ENCODE peak calls at places on chromosomes 2 and 18, in four cellular contexts. One of them, this sample, is unnamed.

GRCh38 chr2:18552351-18553077 is 7.9 kb downstream of the RDH14 start:
- DNase-seq in epithelial cell of esophagus: no peak
- DNase-seq in activated naive CD4-positive, alpha-beta T cell: no peak
- DNase-seq in brain microvascular endothelial cell: no peak
- DNase-seq in this sample: no peak

GRCh38 chr2:226354434-226354833 is 445.2 kb downstream of the IRS1 start:
- DNase-seq in epithelial cell of esophagus: peak; percentile 50
- DNase-seq in activated naive CD4-positive, alpha-beta T cell: no peak
- DNase-seq in brain microvascular endothelial cell: peak; percentile 7
- DNase-seq in this sample: no peak

GRCh38 chr2:65300134-65300771 is 72.6 kb downstream of the ACTR2 start:
- DNase-seq in epithelial cell of esophagus: no peak
- DNase-seq in activated naive CD4-positive, alpha-beta T cell: no peak
- DNase-seq in brain microvascular endothelial cell: peak; percentile 60
- DNase-seq in this sample: peak; percentile 65

GRCh38 chr2:187383043-187383800 is 64.8 kb downstream of the CALCRL start:
- DNase-seq in epithelial cell of esophagus: no peak
- DNase-seq in activated naive CD4-positive, alpha-beta T cell: no peak
- DNase-seq in brain microvascular endothelial cell: peak; percentile 86
- DNase-seq in this sample: no peak

GRCh38 chr2:66865161-66865560 is 430.2 kb downstream of the MEIS1 start:
- DNase-seq in epithelial cell of esophagus: no peak
- DNase-seq in activated naive CD4-positive, alpha-beta T cell: no peak
- DNase-seq in brain microvascular endothelial cell: no peak
- DNase-seq in this sample: no peak

GRCh38 chr2:98188351-98189046 is 101.5 kb downstream of the VWA3B start:
- DNase-seq in epithelial cell of esophagus: peak; percentile 82
- DNase-seq in activated naive CD4-positive, alpha-beta T cell: no peak
- DNase-seq in brain microvascular endothelial cell: no peak
- DNase-seq in this sample: no peak

GRCh38 chr2:1686784-1687105 is 57.6 kb downstream of the PXDN start:
- DNase-seq in epithelial cell of esophagus: no peak
- DNase-seq in activated naive CD4-positive, alpha-beta T cell: no peak
- DNase-seq in brain microvascular endothelial cell: peak; percentile 79
- DNase-seq in this sample: no peak

GRCh38 chr2:168851674-168852320 is 38.4 kb downstream of the SPC25 start:
- DNase-seq in epithelial cell of esophagus: peak; percentile 93
- DNase-seq in activated naive CD4-positive, alpha-beta T cell: no peak
- DNase-seq in brain microvascular endothelial cell: peak; percentile 91
- DNase-seq in this sample: no peak

GRCh38 chr2:100416397-100416938 is 1.0 kb downstream of the CHST10 start:
- DNase-seq in epithelial cell of esophagus: no peak
- DNase-seq in activated naive CD4-positive, alpha-beta T cell: no peak
- DNase-seq in brain microvascular endothelial cell: no peak
- DNase-seq in this sample: no peak

GRCh38 chr2:213306320-213306942 is 22.2 kb downstream of the SPAG16 start:
- DNase-seq in epithelial cell of esophagus: peak; percentile 43
- DNase-seq in activated naive CD4-positive, alpha-beta T cell: no peak
- DNase-seq in brain microvascular endothelial cell: peak; percentile 60
- DNase-seq in this sample: no peak

GRCh38 chr2:98484121-98484557 is 39.5 kb downstream of the INPP4A start:
- DNase-seq in epithelial cell of esophagus: no peak
- DNase-seq in activated naive CD4-positive, alpha-beta T cell: no peak
- DNase-seq in brain microvascular endothelial cell: no peak
- DNase-seq in this sample: no peak

GRCh38 chr2:60820416-60821132 is 60.8 kb upstream of the REL start:
- DNase-seq in epithelial cell of esophagus: no peak
- DNase-seq in activated naive CD4-positive, alpha-beta T cell: no peak
- DNase-seq in brain microvascular endothelial cell: no peak
- DNase-seq in this sample: no peak

GRCh38 chr2:72399879-72400278 is 252.2 kb upstream of the CYP26B1 start:
- DNase-seq in epithelial cell of esophagus: no peak
- DNase-seq in activated naive CD4-positive, alpha-beta T cell: no peak
- DNase-seq in brain microvascular endothelial cell: no peak
- DNase-seq in this sample: no peak

GRCh38 chr2:35462226-35462983 is 893.2 kb upstream of the CRIM1 start:
- DNase-seq in epithelial cell of esophagus: no peak
- DNase-seq in activated naive CD4-positive, alpha-beta T cell: no peak
- DNase-seq in brain microvascular endothelial cell: peak; percentile 27
- DNase-seq in this sample: no peak

GRCh38 chr18:24006731-24007308 is 7.7 kb upstream of the TTC39C start:
- DNase-seq in epithelial cell of esophagus: peak; percentile 60
- DNase-seq in activated naive CD4-positive, alpha-beta T cell: no peak
- DNase-seq in brain microvascular endothelial cell: no peak
- DNase-seq in this sample: no peak

GRCh38 chr2:20635096-20635475 is 15.8 kb downstream of the HS1BP3 start:
- DNase-seq in epithelial cell of esophagus: no peak
- DNase-seq in activated naive CD4-positive, alpha-beta T cell: no peak
- DNase-seq in brain microvascular endothelial cell: no peak
- DNase-seq in this sample: no peak

GRCh38 chr2:144516981-144517824 is 2.7 kb downstream of the ZEB2 start:
- DNase-seq in epithelial cell of esophagus: peak; percentile 79
- DNase-seq in activated naive CD4-positive, alpha-beta T cell: no peak
- DNase-seq in brain microvascular endothelial cell: peak; percentile 95
- DNase-seq in this sample: no peak

GRCh38 chr2:145194671-145195070 is 674.8 kb upstream of the ZEB2 start:
- DNase-seq in epithelial cell of esophagus: peak; percentile 21
- DNase-seq in activated naive CD4-positive, alpha-beta T cell: no peak
- DNase-seq in brain microvascular endothelial cell: no peak
- DNase-seq in this sample: no peak

GRCh38 chr18:49094979-49095632 is 144.3 kb upstream of the SMAD7 start:
- DNase-seq in epithelial cell of esophagus: peak; percentile 69
- DNase-seq in activated naive CD4-positive, alpha-beta T cell: no peak
- DNase-seq in brain microvascular endothelial cell: peak; percentile 70
- DNase-seq in this sample: no peak

GRCh38 chr2:78979380-78980238 is 45.9 kb upstream of the REG3G start:
- DNase-seq in epithelial cell of esophagus: peak; percentile 18
- DNase-seq in activated naive CD4-positive, alpha-beta T cell: no peak
- DNase-seq in brain microvascular endothelial cell: no peak
- DNase-seq in this sample: no peak

GRCh38 chr2:47488870-47489584 is 86.1 kb downstream of the MSH2 start:
- DNase-seq in epithelial cell of esophagus: peak; percentile 96
- DNase-seq in activated naive CD4-positive, alpha-beta T cell: no peak
- DNase-seq in brain microvascular endothelial cell: peak; percentile 83
- DNase-seq in this sample: no peak

GRCh38 chr2:159146930-159147666 is 139.4 kb downstream of the WDSUB1 start:
- DNase-seq in epithelial cell of esophagus: peak; percentile 76
- DNase-seq in activated naive CD4-positive, alpha-beta T cell: no peak
- DNase-seq in brain microvascular endothelial cell: no peak
- DNase-seq in this sample: no peak

GRCh38 chr2:233267516-233268245 is 16.2 kb downstream of the ATG16L1 start:
- DNase-seq in epithelial cell of esophagus: no peak
- DNase-seq in activated naive CD4-positive, alpha-beta T cell: peak; percentile 64
- DNase-seq in brain microvascular endothelial cell: no peak
- DNase-seq in this sample: no peak

GRCh38 chr2:112077814-112078213 is 22.7 kb downstream of the TMEM87B start:
- DNase-seq in epithelial cell of esophagus: peak; percentile 22
- DNase-seq in activated naive CD4-positive, alpha-beta T cell: no peak
- DNase-seq in brain microvascular endothelial cell: no peak
- DNase-seq in this sample: no peak

GRCh38 chr18:12701161-12701560 is 1.4 kb downstream of the CEP76 start:
- DNase-seq in epithelial cell of esophagus: no peak
- DNase-seq in activated naive CD4-positive, alpha-beta T cell: no peak
- DNase-seq in brain microvascular endothelial cell: no peak
- DNase-seq in this sample: no peak

GRCh38 chr2:235658371-235659174 is 164.7 kb downstream of the AGAP1 start:
- DNase-seq in epithelial cell of esophagus: no peak
- DNase-seq in activated naive CD4-positive, alpha-beta T cell: no peak
- DNase-seq in brain microvascular endothelial cell: no peak
- DNase-seq in this sample: no peak

GRCh38 chr2:158953926-158954763 is 14.3 kb upstream of the TANC1 start:
- DNase-seq in epithelial cell of esophagus: peak; percentile 74
- DNase-seq in activated naive CD4-positive, alpha-beta T cell: no peak
- DNase-seq in brain microvascular endothelial cell: peak; percentile 93
- DNase-seq in this sample: peak; percentile 44

GRCh38 chr18:48228301-48228715 is 180.9 kb downstream of the ZBTB7C start:
- DNase-seq in epithelial cell of esophagus: peak; percentile 15
- DNase-seq in activated naive CD4-positive, alpha-beta T cell: no peak
- DNase-seq in brain microvascular endothelial cell: no peak
- DNase-seq in this sample: no peak

GRCh38 chr2:11532434-11533055 is 1.3 kb upstream of the GREB1 start:
- DNase-seq in epithelial cell of esophagus: peak; percentile 88
- DNase-seq in activated naive CD4-positive, alpha-beta T cell: no peak
- DNase-seq in brain microvascular endothelial cell: peak; percentile 12
- DNase-seq in this sample: no peak

GRCh38 chr2:118386636-118387302 is 298.5 kb downstream of the INSIG2 start:
- DNase-seq in epithelial cell of esophagus: peak; percentile 98
- DNase-seq in activated naive CD4-positive, alpha-beta T cell: no peak
- DNase-seq in brain microvascular endothelial cell: peak; percentile 72
- DNase-seq in this sample: no peak